ENCODE peak calls at places on chromosomes 4 and X, in eight cellular contexts. T is pancreas; M is BJ; N is naive thymus-derived CD8-positive, alpha-beta T cell; S is fibroblast of the aortic adventitia; F is AG08396; Y is erythroblast; G is NCI-H1417 treated with DMSO at 0.1 percent for 48 hours. X is an unnamed sample.
A peak's percentile ranks its signal among the peaks of the same experiment; 100 is the strongest.

GRCh38 chr4:79585330-79585729 is 177.3 kb upstream of the GK2 start:
- DNase-seq in T (no peak), N (no peak), Y (no peak), S (no peak), M (no peak), F (no peak), G (no peak), X (no peak)

GRCh38 chrX:140712413-140713173 is 3.0 kb downstream of the LINC00632 start:
- DNase-seq in M (no peak), N (peak; percentile 39), F (peak; percentile 29), T (peak; percentile 70), S (no peak), G (no peak), Y (no peak), X (no peak)

GRCh38 chr4:77308843-77309242 is 151.8 kb downstream of the CCNG2 start:
- DNase-seq in Y (peak; percentile 16), F (peak; percentile 41), S (peak; percentile 32), M (no peak), N (no peak), G (no peak), T (no peak), X (no peak)

GRCh38 chrX:139967300-139967699 is 2.0 kb upstream of the CXorf66 start:
- DNase-seq in S (no peak), T (no peak), M (no peak), N (no peak), F (no peak), G (no peak), Y (peak; percentile 1), X (no peak)

GRCh38 chr4:138209094-138209493 is 33.1 kb downstream of the SLC7A11 start:
- DNase-seq in N (no peak), T (no peak), S (no peak), M (no peak), F (no peak), Y (no peak), G (no peak), X (no peak)

GRCh38 chrX:119374736-119375135 is 24.4 kb upstream of the SLC25A43 start:
- DNase-seq in G (no peak), N (no peak), S (peak; percentile 47), Y (no peak), M (peak; percentile 42), F (no peak), T (no peak), X (no peak)

GRCh38 chr4:19381068-19381467 is 870.6 kb upstream of the SLIT2 start:
- DNase-seq in G (no peak), F (peak; percentile 21), S (peak; percentile 70), Y (no peak), N (no peak), T (no peak), M (peak; percentile 63), X (no peak)

GRCh38 chrX:115632455-115632854 is 71.5 kb downstream of the PLS3 start:
- DNase-seq in M (no peak), T (no peak), G (no peak), F (no peak), N (no peak), S (peak; percentile 39), Y (no peak), X (no peak)

GRCh38 chr4:3759236-3759635 is 6.9 kb upstream of the ADRA2C start:
- DNase-seq in F (no peak), Y (no peak), N (no peak), G (no peak), T (no peak), M (no peak), S (no peak), X (no peak)

GRCh38 chrX:72110051-72110926 is 21.4 kb downstream of the RTL5 start:
- DNase-seq in S (no peak), Y (no peak), T (peak; percentile 18), N (no peak), M (no peak), G (no peak), F (no peak), X (no peak)

GRCh38 chrX:55451125-55451524 is 802 bp upstream of the MAGEH1 start:
- DNase-seq in N (no peak), M (no peak), Y (no peak), F (no peak), S (no peak), T (no peak), G (no peak), X (no peak)

GRCh38 chr4:120773641-120774040 is 148.9 kb downstream of the PRDM5 start:
- DNase-seq in M (no peak), S (no peak), N (no peak), G (no peak), T (no peak), Y (no peak), F (no peak), X (no peak)

GRCh38 chr4:138938371-138938699 is 77.2 kb upstream of the NOCT start:
- DNase-seq in N (no peak), S (peak; percentile 79), Y (peak; percentile 15), G (peak; percentile 62), T (no peak), F (peak; percentile 20), M (no peak), X (no peak)

GRCh38 chrX:79078114-79078513 is 66.4 kb upstream of the GPR174 start:
- DNase-seq in M (no peak), S (no peak), T (no peak), Y (no peak), G (no peak), F (no peak), N (no peak), X (no peak)

GRCh38 chr4:123398151-123398802 is 1.7 kb downstream of the SPRY1 start:
- DNase-seq in S (peak; percentile 57), Y (peak; percentile 82), F (peak; percentile 83), G (no peak), M (no peak), T (peak; percentile 92), N (peak; percentile 64), X (peak; percentile 70)

GRCh38 chrX:129797251-129797906 is 17.6 kb downstream of the SASH3 start:
- DNase-seq in Y (no peak), M (no peak), T (no peak), F (no peak), S (no peak), G (no peak), N (no peak), X (no peak)

GRCh38 chr4:151908734-151909497 is 148.1 kb upstream of the GATB start:
- DNase-seq in G (no peak), Y (no peak), M (no peak), S (no peak), F (no peak), T (no peak), N (no peak), X (no peak)

GRCh38 chrX:73979551-73980131 is 324.3 kb upstream of the ZCCHC13 start:
- DNase-seq in S (no peak), T (no peak), M (no peak), F (no peak), Y (no peak), G (no peak), N (no peak), X (no peak)

GRCh38 chr4:6199344-6199921 is 916 bp downstream of the JAKMIP1 start:
- DNase-seq in G (no peak), T (no peak), S (no peak), Y (no peak), F (no peak), N (no peak), M (no peak), X (no peak)

GRCh38 chr4:1533501-1534064 is 127.3 kb upstream of the NKX1-1 start:
- DNase-seq in T (peak; percentile 51), Y (no peak), M (no peak), F (no peak), N (no peak), S (no peak), G (peak; percentile 13), X (no peak)